ENCODE peak calls at places on chromosomes 12 and 14, in seven cellular contexts. One of them, this sample, is unnamed.

GRCh38 chr12:105420659-105421240 is 90.3 kb downstream of the C12orf75 start:
- DNase-seq in left cardiac atrium: peak
- DNase-seq in stimulated activated naive B cell treated with anti-CD40 and anti-IgM and Interleukin-4, amounts not matched to agents 10 μg/mL and 1 μg/mL and 100 μg/mL, for 72 hours: peak
- DNase-seq in EL: peak
- DNase-seq in left colon: peak
- DNase-seq in T-helper 17 cell: peak
- DNase-seq in pancreas: peak
- DNase-seq in this sample: peak

GRCh38 chr12:42484996-42485395 is 104.5 kb downstream of the PRICKLE1 start:
- DNase-seq in left colon: no peak
- DNase-seq in pancreas: no peak
- DNase-seq in left cardiac atrium: no peak
- DNase-seq in EL: no peak
- DNase-seq in stimulated activated naive B cell treated with anti-CD40 and anti-IgM and Interleukin-4, amounts not matched to agents 10 μg/mL and 1 μg/mL and 100 μg/mL, for 72 hours: no peak
- DNase-seq in T-helper 17 cell: no peak
- DNase-seq in this sample: no peak

GRCh38 chr14:33715223-33715528 is 235.7 kb downstream of the EGLN3 start:
- DNase-seq in T-helper 17 cell: no peak
- DNase-seq in left cardiac atrium: no peak
- DNase-seq in left colon: no peak
- DNase-seq in stimulated activated naive B cell treated with anti-CD40 and anti-IgM and Interleukin-4, amounts not matched to agents 10 μg/mL and 1 μg/mL and 100 μg/mL, for 72 hours: no peak
- DNase-seq in EL: no peak
- DNase-seq in pancreas: no peak
- DNase-seq in this sample: no peak

GRCh38 chr14:84036863-84037262 is 1493.1 kb upstream of the FLRT2 start:
- DNase-seq in T-helper 17 cell: no peak
- DNase-seq in stimulated activated naive B cell treated with anti-CD40 and anti-IgM and Interleukin-4, amounts not matched to agents 10 μg/mL and 1 μg/mL and 100 μg/mL, for 72 hours: no peak
- DNase-seq in left colon: no peak
- DNase-seq in left cardiac atrium: no peak
- DNase-seq in EL: peak
- DNase-seq in pancreas: no peak
- DNase-seq in this sample: no peak

GRCh38 chr12:49763006-49763591 is 21.7 kb downstream of the TMBIM6 start:
- DNase-seq in left cardiac atrium: peak
- DNase-seq in EL: peak
- DNase-seq in T-helper 17 cell: peak
- DNase-seq in stimulated activated naive B cell treated with anti-CD40 and anti-IgM and Interleukin-4, amounts not matched to agents 10 μg/mL and 1 μg/mL and 100 μg/mL, for 72 hours: peak
- DNase-seq in pancreas: peak
- DNase-seq in left colon: peak
- DNase-seq in this sample: peak

GRCh38 chr12:40597133-40597532 is 95.1 kb upstream of the CNTN1 start:
- DNase-seq in left colon: no peak
- DNase-seq in T-helper 17 cell: no peak
- DNase-seq in left cardiac atrium: no peak
- DNase-seq in stimulated activated naive B cell treated with anti-CD40 and anti-IgM and Interleukin-4, amounts not matched to agents 10 μg/mL and 1 μg/mL and 100 μg/mL, for 72 hours: no peak
- DNase-seq in pancreas: no peak
- DNase-seq in EL: no peak
- DNase-seq in this sample: no peak

GRCh38 chr14:29458547-29458946 is 469.1 kb downstream of the PRKD1 start:
- DNase-seq in left cardiac atrium: no peak
- DNase-seq in T-helper 17 cell: no peak
- DNase-seq in pancreas: no peak
- DNase-seq in EL: peak
- DNase-seq in stimulated activated naive B cell treated with anti-CD40 and anti-IgM and Interleukin-4, amounts not matched to agents 10 μg/mL and 1 μg/mL and 100 μg/mL, for 72 hours: no peak
- DNase-seq in left colon: no peak
- DNase-seq in this sample: no peak

GRCh38 chr12:24879644-24880043 is 69.3 kb downstream of the BCAT1 start:
- DNase-seq in T-helper 17 cell: no peak
- DNase-seq in left colon: no peak
- DNase-seq in EL: peak
- DNase-seq in stimulated activated naive B cell treated with anti-CD40 and anti-IgM and Interleukin-4, amounts not matched to agents 10 μg/mL and 1 μg/mL and 100 μg/mL, for 72 hours: no peak
- DNase-seq in pancreas: no peak
- DNase-seq in left cardiac atrium: no peak
- DNase-seq in this sample: no peak

GRCh38 chr12:12722351-12723146 is 5.4 kb downstream of the CDKN1B start:
- DNase-seq in T-helper 17 cell: no peak
- DNase-seq in left cardiac atrium: no peak
- DNase-seq in pancreas: no peak
- DNase-seq in EL: peak
- DNase-seq in stimulated activated naive B cell treated with anti-CD40 and anti-IgM and Interleukin-4, amounts not matched to agents 10 μg/mL and 1 μg/mL and 100 μg/mL, for 72 hours: no peak
- DNase-seq in left colon: no peak
- DNase-seq in this sample: no peak

This sample was measured in transverse colon.